ENCODE peak calls at places on chromosome 21, in seven cellular contexts. One of them, this sample, is unnamed.
A peak's percentile ranks its signal among the peaks of the same experiment; 100 is the strongest.

GRCh38 chr21:30479259-30479658 is 908 bp downstream of the KRTAP19-1 start:
- DNase-seq in A549: no peak
- DNase-seq in IMR-90: no peak
- DNase-seq in GM12878: no peak
- DNase-seq in H1: no peak
- DNase-seq in K562: no peak
- DNase-seq in HepG2: no peak
- DNase-seq in this sample: no peak

GRCh38 chr21:15732290-15732995 is 2.7 kb downstream of the USP25 start:
- DNase-seq in A549: no peak
- DNase-seq in IMR-90: peak; percentile 51
- DNase-seq in GM12878: peak; percentile 57
- DNase-seq in H1: no peak
- DNase-seq in K562: no peak
- DNase-seq in HepG2: peak; percentile 55
- DNase-seq in this sample: no peak

GRCh38 chr21:27513825-27514224 is 546.9 kb upstream of the ADAMTS5 start:
- DNase-seq in A549: no peak
- DNase-seq in IMR-90: no peak
- DNase-seq in GM12878: no peak
- DNase-seq in H1: no peak
- DNase-seq in K562: no peak
- DNase-seq in HepG2: no peak
- DNase-seq in this sample: no peak

GRCh38 chr21:39525129-39525528 is 73.4 kb downstream of the SH3BGR start:
- DNase-seq in A549: no peak
- DNase-seq in IMR-90: no peak
- DNase-seq in GM12878: no peak
- DNase-seq in H1: no peak
- DNase-seq in K562: no peak
- DNase-seq in HepG2: no peak
- DNase-seq in this sample: no peak

GRCh38 chr21:9756677-9757076 is 764.7 kb upstream of the TPTE start:
- DNase-seq in A549: no peak
- DNase-seq in IMR-90: no peak
- DNase-seq in GM12878: no peak
- DNase-seq in H1: no peak
- DNase-seq in K562: no peak
- DNase-seq in HepG2: no peak
- DNase-seq in this sample: no peak

GRCh38 chr21:19853709-19854575 is 1144.3 kb upstream of the NCAM2 start:
- DNase-seq in A549: no peak
- DNase-seq in IMR-90: no peak
- DNase-seq in GM12878: no peak
- DNase-seq in H1: peak; percentile 5
- DNase-seq in K562: peak; percentile 27
- DNase-seq in HepG2: no peak
- DNase-seq in this sample: no peak

GRCh38 chr21:26781331-26781730 is 63.9 kb downstream of the ADAMTS1 start:
- DNase-seq in A549: no peak
- DNase-seq in IMR-90: no peak
- DNase-seq in GM12878: no peak
- DNase-seq in H1: no peak
- DNase-seq in K562: no peak
- DNase-seq in HepG2: no peak
- DNase-seq in this sample: no peak

GRCh38 chr21:31110430-31110829 is 72.2 kb upstream of the KRTAP19-8 start:
- DNase-seq in A549: no peak
- DNase-seq in IMR-90: no peak
- DNase-seq in GM12878: no peak
- DNase-seq in H1: no peak
- DNase-seq in K562: no peak
- DNase-seq in HepG2: no peak
- DNase-seq in this sample: no peak

GRCh38 chr21:34190576-34191301 is 117.4 kb downstream of the MRPS6 start:
- DNase-seq in A549: no peak
- DNase-seq in IMR-90: no peak
- DNase-seq in GM12878: no peak
- DNase-seq in H1: no peak
- DNase-seq in K562: peak; percentile 58
- DNase-seq in HepG2: no peak
- DNase-seq in this sample: no peak

GRCh38 chr21:17726047-17726446 is 93.1 kb downstream of the C21orf91 start:
- DNase-seq in A549: no peak
- DNase-seq in IMR-90: peak; percentile 7
- DNase-seq in GM12878: no peak
- DNase-seq in H1: no peak
- DNase-seq in K562: no peak
- DNase-seq in HepG2: peak; percentile 10
- DNase-seq in this sample: peak; percentile 23

GRCh38 chr21:24955275-24955961 is 651.9 kb downstream of the MRPL39 start:
- DNase-seq in A549: no peak
- DNase-seq in IMR-90: no peak
- DNase-seq in GM12878: peak; percentile 82
- DNase-seq in H1: no peak
- DNase-seq in K562: no peak
- DNase-seq in HepG2: no peak
- DNase-seq in this sample: no peak

GRCh38 chr21:28283652-28284490 is 708.8 kb downstream of the LTN1 start:
- DNase-seq in A549: no peak
- DNase-seq in IMR-90: peak; percentile 94
- DNase-seq in GM12878: no peak
- DNase-seq in H1: no peak
- DNase-seq in K562: no peak
- DNase-seq in HepG2: peak; percentile 40
- DNase-seq in this sample: no peak

GRCh38 chr21:25555492-25555891 is 51.8 kb downstream of the MRPL39 start:
- DNase-seq in A549: no peak
- DNase-seq in IMR-90: no peak
- DNase-seq in GM12878: no peak
- DNase-seq in H1: no peak
- DNase-seq in K562: no peak
- DNase-seq in HepG2: no peak
- DNase-seq in this sample: no peak

GRCh38 chr21:31667639-31668038 is 8.1 kb downstream of the SOD1 start:
- DNase-seq in A549: no peak
- DNase-seq in IMR-90: no peak
- DNase-seq in GM12878: no peak
- DNase-seq in H1: no peak
- DNase-seq in K562: no peak
- DNase-seq in HepG2: no peak
- DNase-seq in this sample: no peak

GRCh38 chr21:43359081-43359822 is 67.7 kb downstream of the SIK1 start:
- DNase-seq in A549: no peak
- DNase-seq in IMR-90: no peak
- DNase-seq in GM12878: no peak
- DNase-seq in H1: no peak
- DNase-seq in K562: no peak
- DNase-seq in HepG2: no peak
- DNase-seq in this sample: no peak

GRCh38 chr21:44900559-44901251 is 20.0 kb downstream of the ITGB2 start:
- DNase-seq in A549: no peak
- DNase-seq in IMR-90: no peak
- DNase-seq in GM12878: no peak
- DNase-seq in H1: no peak
- DNase-seq in K562: no peak
- DNase-seq in HepG2: no peak
- DNase-seq in this sample: no peak

GRCh38 chr21:44899768-44900558 is 20.7 kb downstream of the ITGB2 start:
- DNase-seq in A549: no peak
- DNase-seq in IMR-90: no peak
- DNase-seq in GM12878: no peak
- DNase-seq in H1: no peak
- DNase-seq in K562: no peak
- DNase-seq in HepG2: no peak
- DNase-seq in this sample: no peak

GRCh38 chr21:44897326-44898010 is 23.2 kb downstream of the ITGB2 start:
- DNase-seq in A549: no peak
- DNase-seq in IMR-90: no peak
- DNase-seq in GM12878: no peak
- DNase-seq in H1: no peak
- DNase-seq in K562: peak; percentile 55
- DNase-seq in HepG2: no peak
- DNase-seq in this sample: no peak

GRCh38 chr21:44898011-44898493 is 22.6 kb downstream of the ITGB2 start:
- DNase-seq in A549: no peak
- DNase-seq in IMR-90: no peak
- DNase-seq in GM12878: no peak
- DNase-seq in H1: no peak
- DNase-seq in K562: no peak
- DNase-seq in HepG2: no peak
- DNase-seq in this sample: no peak

DNA sequence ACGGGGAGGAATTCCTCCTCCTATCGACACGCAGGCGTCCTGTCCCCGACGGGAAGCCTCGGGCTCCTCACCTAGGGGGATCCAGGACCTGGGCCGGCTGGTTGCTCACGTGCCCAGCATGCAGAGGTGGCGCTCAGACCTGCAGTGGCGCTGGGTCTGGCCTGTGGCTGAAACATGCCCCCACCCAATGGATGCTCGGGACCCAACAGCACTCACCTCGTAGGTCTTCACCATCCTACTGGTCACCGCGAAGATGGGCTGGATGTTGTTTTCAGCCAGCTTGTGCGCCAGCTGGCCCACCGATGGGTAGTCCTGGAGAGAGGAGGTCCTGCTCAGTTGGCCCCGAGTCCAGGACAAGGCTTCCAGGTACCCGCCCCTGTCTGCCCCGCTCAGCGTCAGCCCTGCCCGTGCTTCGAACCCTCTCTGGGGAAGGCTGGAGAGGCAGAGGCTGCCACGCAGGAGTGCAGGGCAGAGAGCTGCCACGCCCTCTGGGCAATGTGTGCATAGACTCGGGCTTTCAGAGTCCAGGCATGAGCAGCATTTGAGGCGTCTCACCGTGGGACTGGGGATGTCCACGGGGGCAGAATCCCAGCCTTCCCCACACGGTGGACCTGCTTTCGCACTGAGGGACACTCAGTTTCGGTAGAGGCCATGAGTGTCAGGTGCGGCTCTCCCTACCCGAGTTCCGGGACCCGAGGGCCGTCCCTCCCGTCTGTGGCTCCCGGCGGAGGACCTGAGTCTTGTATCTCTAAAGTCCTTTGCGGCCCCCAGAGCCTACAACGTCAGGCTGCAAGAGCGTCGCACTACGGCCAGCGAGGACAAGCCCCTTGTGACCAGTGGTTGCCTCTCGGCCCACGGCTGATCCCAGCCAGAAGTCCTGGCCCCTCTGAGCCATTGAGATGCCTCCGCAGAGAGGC is 21.6 kb downstream of the ITGB2 start:
- DNase-seq in A549: no peak
- DNase-seq in IMR-90: no peak
- DNase-seq in GM12878: no peak
- DNase-seq in H1: no peak
- DNase-seq in K562: no peak
- DNase-seq in HepG2: no peak
- DNase-seq in this sample: no peak
- TF ChIP-seq RAD21 in A549: no peak
- TF ChIP-seq RAD21 in IMR-90: no peak
- TF ChIP-seq RAD21 in GM12878: no peak
- TF ChIP-seq RAD21 in H1: no peak
- TF ChIP-seq RAD21 in K562: no peak
- TF ChIP-seq RAD21 in HepG2: no peak
- TF ChIP-seq RAD21 in this sample: no peak

GRCh38 chr21:14548751-14549150 is 2.6 kb upstream of the SAMSN1 start:
- DNase-seq in A549: no peak
- DNase-seq in IMR-90: no peak
- DNase-seq in GM12878: no peak
- DNase-seq in H1: no peak
- DNase-seq in K562: no peak
- DNase-seq in HepG2: no peak
- DNase-seq in this sample: no peak

GRCh38 chr21:14543983-14544382 is 2.1 kb downstream of the SAMSN1 start:
- DNase-seq in A549: no peak
- DNase-seq in IMR-90: no peak
- DNase-seq in GM12878: no peak
- DNase-seq in H1: no peak
- DNase-seq in K562: no peak
- DNase-seq in HepG2: no peak
- DNase-seq in this sample: no peak

GRCh38 chr21:14542638-14543037 is 3.5 kb downstream of the SAMSN1 start:
- DNase-seq in A549: no peak
- DNase-seq in IMR-90: no peak
- DNase-seq in GM12878: no peak
- DNase-seq in H1: no peak
- DNase-seq in K562: no peak
- DNase-seq in HepG2: no peak
- DNase-seq in this sample: no peak

GRCh38 chr21:14547834-14548513 is 1.9 kb upstream of the SAMSN1 start:
- DNase-seq in A549: no peak
- DNase-seq in IMR-90: no peak
- DNase-seq in GM12878: no peak
- DNase-seq in H1: no peak
- DNase-seq in K562: no peak
- DNase-seq in HepG2: no peak
- DNase-seq in this sample: no peak

DNA sequence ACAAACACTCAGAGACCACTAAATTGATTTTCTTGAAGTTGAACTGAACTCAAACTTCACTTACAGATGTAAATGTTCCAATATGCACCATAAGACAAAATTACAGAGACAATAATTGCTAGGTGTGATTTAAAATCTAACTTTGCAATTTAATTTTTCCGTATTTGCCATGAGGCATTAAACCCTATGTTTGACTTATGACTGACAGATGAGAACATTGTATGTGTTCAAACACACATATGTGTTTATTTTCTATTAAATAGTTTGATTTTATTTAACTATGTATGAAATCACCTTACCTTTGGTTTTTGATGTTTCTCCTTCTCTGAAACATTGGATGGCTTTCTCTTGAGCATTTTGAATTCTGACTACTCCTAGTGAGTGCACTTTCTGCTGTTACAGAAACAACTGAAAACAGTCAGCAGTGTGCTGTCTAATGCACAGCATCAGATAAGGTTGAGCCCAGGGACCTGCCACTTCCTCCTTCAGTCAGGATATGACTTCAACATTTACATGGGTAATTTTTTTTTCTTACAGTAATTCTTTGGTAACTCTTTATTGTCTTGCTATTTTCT is at the start of gene SAMSN1:
- DNase-seq in A549: no peak
- DNase-seq in IMR-90: no peak
- DNase-seq in GM12878: peak; percentile 78
- DNase-seq in H1: no peak
- DNase-seq in K562: peak; percentile 60
- DNase-seq in HepG2: no peak
- DNase-seq in this sample: no peak
- TF ChIP-seq CEBPB in A549: no peak
- TF ChIP-seq CEBPB in IMR-90: no peak
- TF ChIP-seq CEBPB in GM12878: no peak
- TF ChIP-seq CEBPB in H1: no peak
- TF ChIP-seq CEBPB in K562: no peak
- TF ChIP-seq CEBPB in HepG2: no peak
- TF ChIP-seq CEBPB in this sample: no peak

GRCh38 chr21:37636152-37636860 is 269.7 kb downstream of the DYRK1A start:
- DNase-seq in A549: peak; percentile 49
- DNase-seq in IMR-90: peak; percentile 76
- DNase-seq in GM12878: no peak
- DNase-seq in H1: no peak
- DNase-seq in K562: no peak
- DNase-seq in HepG2: no peak
- DNase-seq in this sample: no peak
- TF ChIP-seq RAD21 in A549: no peak
- TF ChIP-seq RAD21 in IMR-90: no peak
- TF ChIP-seq RAD21 in GM12878: no peak
- TF ChIP-seq RAD21 in H1: no peak
- TF ChIP-seq RAD21 in K562: no peak
- TF ChIP-seq RAD21 in HepG2: no peak
- TF ChIP-seq RAD21 in this sample: no peak

GRCh38 chr21:38333290-38334272 is 76.8 kb downstream of the KCNJ15 start:
- DNase-seq in A549: no peak
- DNase-seq in IMR-90: no peak
- DNase-seq in GM12878: no peak
- DNase-seq in H1: no peak
- DNase-seq in K562: no peak
- DNase-seq in HepG2: no peak
- DNase-seq in this sample: no peak
- TF ChIP-seq CEBPB in A549: no peak
- TF ChIP-seq CEBPB in IMR-90: no peak
- TF ChIP-seq CEBPB in GM12878: no peak
- TF ChIP-seq CEBPB in H1: no peak
- TF ChIP-seq CEBPB in K562: no peak
- TF ChIP-seq CEBPB in HepG2: no peak
- TF ChIP-seq CEBPB in this sample: no peak